ENCODE peak calls at places on chromosomes 12 and 14, in five cellular contexts. M is stimulated activated CD8-positive, alpha-beta memory T cell treated with anti-CD3 and anti-CD28 coated beads, Interleukin-15, amount 100 ng/mL, for 48 hours; W is activated gamma-delta T cell treated with Interleukin-2 at 50 U/mL for 16 hours; S is T-helper 17 cell; U is T-helper 2 cell. N is an unnamed sample.

GRCh38 chr12:52155048-52155868 is 36.6 kb downstream of the KRT80 start:
- DNase-seq in M (no peak), W (no peak), S (no peak), U (no peak), N (no peak)

GRCh38 chr12:8647968-8648367 is 14.7 kb downstream of the MFAP5 start:
- DNase-seq in M (no peak), W (no peak), S (no peak), U (no peak), N (no peak)

GRCh38 chr12:91729543-91729942 is 416.1 kb downstream of the BTG1 start:
- DNase-seq in M (no peak), W (no peak), S (no peak), U (no peak), N (no peak)

GRCh38 chr14:50061664-50062437 is 54.5 kb downstream of the VCPKMT start:
- DNase-seq in M (no peak), W (peak; percentile 70), S (peak; percentile 47), U (peak; percentile 28), N (peak; percentile 23)

GRCh38 chr14:64760146-64760755 is 56.0 kb downstream of the PLEKHG3 start:
- DNase-seq in M (peak; percentile 20), W (peak; percentile 50), S (peak; percentile 58), U (peak; percentile 47), N (peak; percentile 79)

GRCh38 chr12:115204957-115205754 is 521.2 kb upstream of the TBX3 start:
- DNase-seq in M (no peak), W (no peak), S (no peak), U (no peak), N (no peak)

GRCh38 chr14:61466249-61466904 is 145.0 kb downstream of the PRKCH start:
- DNase-seq in M (no peak), W (no peak), S (no peak), U (no peak), N (peak; percentile 66)

GRCh38 chr12:42447371-42447786 is 121.4 kb downstream of the PPHLN1 start:
- DNase-seq in M (no peak), W (no peak), S (no peak), U (no peak), N (no peak)

GRCh38 chr12:98146043-98146442 is 369.3 kb upstream of the TMPO start:
- DNase-seq in M (no peak), W (no peak), S (no peak), U (no peak), N (no peak)

GRCh38 chr12:131116437-131117117 is 162.9 kb downstream of the ADGRD1 start:
- DNase-seq in M (no peak), W (no peak), S (no peak), U (no peak), N (peak; percentile 55)

GRCh38 chr12:84763112-84763511 is 149.5 kb downstream of the SLC6A15 start:
- DNase-seq in M (no peak), W (no peak), S (no peak), U (no peak), N (no peak)

GRCh38 chr12:120500577-120500976 is 4.7 kb downstream of the DYNLL1 start:
- DNase-seq in M (no peak), W (no peak), S (no peak), U (no peak), N (no peak)

GRCh38 chr12:89960011-89960507 is 251.4 kb upstream of the ATP2B1 start:
- DNase-seq in M (no peak), W (no peak), S (no peak), U (no peak), N (no peak)

GRCh38 chr12:55996715-55997534 is at the start of gene SUOX:
- DNase-seq in M (peak; percentile 28), W (no peak), S (no peak), U (no peak), N (peak; percentile 98)

GRCh38 chr12:57237952-57238853 is 8.7 kb downstream of the SHMT2 start:
- DNase-seq in M (no peak), W (no peak), S (peak; percentile 38), U (no peak), N (no peak)

GRCh38 chr14:34059925-34060746 is 109.3 kb upstream of the EGLN3 start:
- DNase-seq in M (peak; percentile 45), W (peak; percentile 45), S (peak; percentile 38), U (peak; percentile 13), N (peak; percentile 78)

GRCh38 chr14:81353691-81354323 is 46.3 kb downstream of the STON2 start:
- DNase-seq in M (no peak), W (no peak), S (no peak), U (no peak), N (no peak)

N was measured in testis.